ENCODE peak calls at places on chromosomes 1 and 21, in seven cellular contexts. T is M059J, P is DND-41, E is heart left ventricle, W is LoVo, O is lung, C is fibroblast of mammary gland. Q is an unnamed sample.

GRCh38 chr21:45747802-45748445 is 104.4 kb downstream of the PCBP3 start:
- DNase-seq in T (peak), P (no peak), E (no peak), W (peak), O (no peak), C (peak), Q (peak)

GRCh38 chr1:15290382-15290781 is 43.4 kb downstream of the FHAD1 start:
- DNase-seq in T (peak), P (no peak), E (no peak), W (no peak), O (no peak), C (peak), Q (no peak)

GRCh38 chr1:115062542-115063004 is 26.7 kb downstream of the TSPAN2 start:
- DNase-seq in T (peak), P (peak), E (peak), W (peak), O (peak), C (no peak), Q (no peak)

GRCh38 chr1:229272164-229273158 is 1.6 kb downstream of the RAB4A start:
- DNase-seq in T (no peak), P (no peak), E (no peak), W (no peak), O (no peak), C (peak), Q (peak)

GRCh38 chr1:176786274-176786673 is 323.3 kb downstream of the PAPPA2 start:
- DNase-seq in T (no peak), P (no peak), E (no peak), W (no peak), O (no peak), C (peak), Q (no peak)

GRCh38 chr21:33247596-33247995 is 17.9 kb downstream of the IFNAR2 start:
- DNase-seq in T (no peak), P (no peak), E (no peak), W (no peak), O (no peak), C (no peak), Q (no peak)

GRCh38 chr21:45290948-45291612 is 3.4 kb upstream of the POFUT2 start:
- DNase-seq in T (peak), P (no peak), E (peak), W (no peak), O (no peak), C (peak), Q (no peak)

GRCh38 chr21:42145569-42146250 is 73.2 kb upstream of the ABCG1 start:
- DNase-seq in T (peak), P (peak), E (peak), W (peak), O (peak), C (peak), Q (peak)

GRCh38 chr1:91795601-91796389 is 90.2 kb downstream of the TGFBR3 start:
- DNase-seq in T (peak), P (no peak), E (no peak), W (no peak), O (no peak), C (peak), Q (no peak)

GRCh38 chr1:202585591-202585934 is 124.7 kb downstream of the SYT2 start:
- DNase-seq in T (no peak), P (no peak), E (no peak), W (no peak), O (no peak), C (no peak), Q (no peak)

GRCh38 chr1:116485071-116485735 is 85.6 kb downstream of the CD58 start:
- DNase-seq in T (peak), P (peak), E (peak), W (peak), O (peak), C (peak), Q (peak)

GRCh38 chr1:93171549-93172050 is 8.6 kb downstream of the TMED5 start:
- DNase-seq in T (peak), P (no peak), E (no peak), W (no peak), O (no peak), C (no peak), Q (no peak)

GRCh38 chr1:85628791-85629531 is 48.4 kb downstream of the CCN1 start:
- DNase-seq in T (peak), P (no peak), E (peak), W (peak), O (peak), C (peak), Q (no peak)

GRCh38 chr21:27298465-27298864 is 331.6 kb upstream of the ADAMTS5 start:
- DNase-seq in T (no peak), P (no peak), E (no peak), W (no peak), O (no peak), C (peak), Q (peak)

GRCh38 chr1:205084360-205084759 is at the start of gene TMEM81:
- DNase-seq in T (no peak), P (no peak), E (no peak), W (no peak), O (no peak), C (no peak), Q (no peak)

GRCh38 chr1:2594001-2594640 is 7.5 kb downstream of the PRXL2B start:
- DNase-seq in T (peak), P (no peak), E (peak), W (no peak), O (peak), C (no peak), Q (no peak)

GRCh38 chr1:247347395-247348222 is 15.9 kb upstream of the ZNF496 start:
- DNase-seq in T (no peak), P (no peak), E (no peak), W (no peak), O (no peak), C (no peak), Q (no peak)

GRCh38 chr1:116246174-116246573 is 126.9 kb upstream of the ATP1A1 start:
- DNase-seq in T (no peak), P (no peak), E (no peak), W (no peak), O (no peak), C (no peak), Q (no peak)

GRCh38 chr1:224182866-224183590 is at the start of gene DEGS1:
- DNase-seq in T (peak), P (peak), E (peak), W (peak), O (peak), C (peak), Q (peak)

GRCh38 chr1:182962554-182963115 is 9.7 kb upstream of the SHCBP1L start:
- DNase-seq in T (peak), P (peak), E (peak), W (peak), O (peak), C (peak), Q (peak)

GRCh38 chr1:203028067-203028783 is 1.9 kb downstream of the PPFIA4 start:
- DNase-seq in T (no peak), P (no peak), E (no peak), W (no peak), O (no peak), C (no peak), Q (peak)

GRCh38 chr21:25375675-25376074 is 231.6 kb downstream of the MRPL39 start:
- DNase-seq in T (peak), P (no peak), E (no peak), W (no peak), O (no peak), C (peak), Q (no peak)

GRCh38 chr1:184806296-184806721 is 51.7 kb upstream of the EDEM3 start:
- DNase-seq in T (no peak), P (no peak), E (no peak), W (no peak), O (peak), C (no peak), Q (no peak)

GRCh38 chr1:10057305-10057704 is 24.5 kb downstream of the UBE4B start:
- DNase-seq in T (peak), P (no peak), E (no peak), W (no peak), O (no peak), C (peak), Q (peak)

GRCh38 chr21:27365394-27365793 is 398.5 kb upstream of the ADAMTS5 start:
- DNase-seq in T (peak), P (no peak), E (no peak), W (no peak), O (no peak), C (peak), Q (no peak)

GRCh38 chr1:156146006-156146748 is 7.2 kb upstream of the SEMA4A start:
- DNase-seq in T (peak), P (peak), E (peak), W (peak), O (peak), C (peak), Q (peak)

GRCh38 chr1:49346767-49347349 is 570.2 kb upstream of the BEND5 start:
- DNase-seq in T (no peak), P (no peak), E (no peak), W (peak), O (no peak), C (no peak), Q (no peak)

GRCh38 chr21:35273331-35273730 is 224.2 kb upstream of the RUNX1 start:
- DNase-seq in T (no peak), P (no peak), E (no peak), W (peak), O (no peak), C (no peak), Q (no peak)